ENCODE peak calls at places on chromosome 1, in ten cellular contexts. Q is AG09309, J is spleen, Z is mucosa of descending colon, I is uterus, S is astrocyte, E is GM23338, K is foreskin fibroblast, P is bronchial epithelial cell, B is OCI-LY7. L is an unnamed sample.

GRCh38 chr1:149997585-149998262 is 12.8 kb downstream of the OTUD7B start:
- DNase-seq in Q (no peak), J (no peak), Z (no peak), I (no peak), S (no peak), E (no peak), K (no peak), P (no peak), B (peak), L (no peak)

GRCh38 chr1:48889615-48890014 is 112.9 kb upstream of the BEND5 start:
- DNase-seq in Q (no peak), J (no peak), Z (no peak), I (no peak), S (no peak), E (peak), K (no peak), P (no peak), B (no peak), L (no peak)

GRCh38 chr1:81172483-81172882 is 628.3 kb upstream of the ADGRL2 start:
- DNase-seq in Q (no peak), J (no peak), Z (no peak), I (no peak), S (no peak), E (no peak), K (no peak), P (no peak), B (no peak), L (no peak)

GRCh38 chr1:66242646-66243547 is 291.1 kb upstream of the SGIP1 start:
- DNase-seq in Q (no peak), J (peak), Z (peak), I (peak), S (peak), E (peak), K (peak), P (peak), B (peak), L (peak)

GRCh38 chr1:9368356-9368755 is 75.7 kb downstream of the SPSB1 start:
- DNase-seq in Q (no peak), J (no peak), Z (no peak), I (no peak), S (no peak), E (no peak), K (no peak), P (no peak), B (no peak), L (no peak)

GRCh38 chr1:210293191-210293607 is 35.5 kb upstream of the HHAT start:
- DNase-seq in Q (peak), J (no peak), Z (peak), I (peak), S (peak), E (no peak), K (peak), P (no peak), B (no peak), L (no peak)

GRCh38 chr1:27971674-27972073 is 11.9 kb downstream of the XKR8 start:
- DNase-seq in Q (no peak), J (no peak), Z (no peak), I (no peak), S (no peak), E (no peak), K (peak), P (no peak), B (no peak), L (peak)

GRCh38 chr1:201404722-201405483 is 5.8 kb upstream of the LAD1 start:
- DNase-seq in Q (no peak), J (no peak), Z (peak), I (no peak), S (no peak), E (no peak), K (no peak), P (no peak), B (no peak), L (no peak)

GRCh38 chr1:14738235-14738634 is 139.8 kb downstream of the KAZN start:
- DNase-seq in Q (no peak), J (no peak), Z (no peak), I (no peak), S (peak), E (no peak), K (no peak), P (peak), B (peak), L (no peak)

GRCh38 chr1:63152572-63152971 is 169.8 kb upstream of the FOXD3 start:
- DNase-seq in Q (no peak), J (no peak), Z (no peak), I (no peak), S (no peak), E (no peak), K (no peak), P (peak), B (no peak), L (no peak)

GRCh38 chr1:197763769-197764168 is 11.5 kb downstream of the DENND1B start:
- DNase-seq in Q (no peak), J (no peak), Z (no peak), I (no peak), S (no peak), E (no peak), K (no peak), P (no peak), B (no peak), L (no peak)

GRCh38 chr1:244067893-244068292 is 16.8 kb downstream of the ZBTB18 start:
- DNase-seq in Q (no peak), J (no peak), Z (no peak), I (no peak), S (peak), E (no peak), K (peak), P (no peak), B (no peak), L (no peak)

GRCh38 chr1:36086529-36087232 is 2.0 kb upstream of the ADPRS start:
- DNase-seq in Q (no peak), J (peak), Z (no peak), I (no peak), S (no peak), E (no peak), K (no peak), P (no peak), B (no peak), L (no peak)

GRCh38 chr1:179742717-179743678 is at the start of gene FAM163A:
- DNase-seq in Q (no peak), J (no peak), Z (no peak), I (no peak), S (no peak), E (peak), K (no peak), P (no peak), B (no peak), L (peak)

GRCh38 chr1:25590096-25590824 is 26.3 kb upstream of the MAN1C1 start:
- DNase-seq in Q (no peak), J (peak), Z (no peak), I (no peak), S (no peak), E (no peak), K (no peak), P (no peak), B (no peak), L (peak)

GRCh38 chr1:32817815-32818786 is 648 bp downstream of the S100PBP start:
- DNase-seq in Q (no peak), J (no peak), Z (peak), I (peak), S (peak), E (peak), K (peak), P (peak), B (peak), L (peak)

GRCh38 chr1:220879509-220880366 is 495 bp downstream of the HLX start:
- DNase-seq in Q (no peak), J (peak), Z (peak), I (peak), S (peak), E (peak), K (no peak), P (no peak), B (no peak), L (peak)

GRCh38 chr1:15998929-15999328 is 5.1 kb upstream of the SRARP start:
- DNase-seq in Q (no peak), J (peak), Z (no peak), I (no peak), S (no peak), E (no peak), K (no peak), P (no peak), B (no peak), L (no peak)

GRCh38 chr1:204074274-204075115 is 1.6 kb downstream of the SOX13 start:
- DNase-seq in Q (no peak), J (peak), Z (peak), I (peak), S (peak), E (peak), K (peak), P (peak), B (no peak), L (peak)

GRCh38 chr1:113929750-113930498 is 800 bp downstream of the HIPK1 start:
- DNase-seq in Q (no peak), J (peak), Z (peak), I (no peak), S (peak), E (peak), K (no peak), P (peak), B (peak), L (peak)

GRCh38 chr1:218705391-218705790 is 360.3 kb downstream of the TGFB2 start:
- DNase-seq in Q (no peak), J (no peak), Z (no peak), I (no peak), S (peak), E (no peak), K (no peak), P (peak), B (no peak), L (no peak)

GRCh38 chr1:22118291-22118992 is 24.5 kb downstream of the WNT4 start:
- DNase-seq in Q (no peak), J (peak), Z (peak), I (peak), S (no peak), E (no peak), K (no peak), P (no peak), B (no peak), L (no peak)

GRCh38 chr1:157198619-157199420 is 60.6 kb upstream of the ETV3 start:
- DNase-seq in Q (no peak), J (no peak), Z (no peak), I (no peak), S (no peak), E (no peak), K (no peak), P (peak), B (no peak), L (no peak)

GRCh38 chr1:51216631-51217030 is 19.4 kb upstream of the RNF11 start:
- DNase-seq in Q (no peak), J (no peak), Z (no peak), I (no peak), S (no peak), E (no peak), K (no peak), P (no peak), B (no peak), L (no peak)

GRCh38 chr1:244843148-244843978 is 7.9 kb downstream of the COX20 start:
- DNase-seq in Q (no peak), J (no peak), Z (no peak), I (no peak), S (no peak), E (no peak), K (no peak), P (no peak), B (no peak), L (no peak)

GRCh38 chr1:9200441-9200840 is 34.1 kb upstream of the H6PD start:
- DNase-seq in Q (no peak), J (no peak), Z (no peak), I (no peak), S (no peak), E (no peak), K (no peak), P (peak), B (no peak), L (no peak)

GRCh38 chr1:183097438-183098051 is 74.3 kb downstream of the LAMC1 start:
- DNase-seq in Q (no peak), J (no peak), Z (no peak), I (no peak), S (peak), E (peak), K (peak), P (peak), B (no peak), L (no peak)

GRCh38 chr1:2952371-2952770 is 68.9 kb upstream of the ACTRT2 start:
- DNase-seq in Q (no peak), J (peak), Z (peak), I (no peak), S (no peak), E (no peak), K (no peak), P (no peak), B (no peak), L (no peak)

GRCh38 chr1:165369255-165369848 is 12.8 kb upstream of the LMX1A start:
- DNase-seq in Q (no peak), J (peak), Z (peak), I (peak), S (no peak), E (peak), K (no peak), P (peak), B (peak), L (peak)

GRCh38 chr1:178536844-178537371 is 24.0 kb downstream of the TEX35 start:
- DNase-seq in Q (peak), J (peak), Z (peak), I (peak), S (peak), E (no peak), K (peak), P (peak), B (no peak), L (no peak)

GRCh38 chr1:169149555-169150286 is 43.2 kb downstream of the ATP1B1 start:
- DNase-seq in Q (no peak), J (no peak), Z (no peak), I (no peak), S (no peak), E (no peak), K (no peak), P (no peak), B (no peak), L (no peak)

GRCh38 chr1:40092811-40093617 is 4.0 kb downstream of the PPT1 start:
- DNase-seq in Q (no peak), J (no peak), Z (no peak), I (no peak), S (no peak), E (no peak), K (no peak), P (no peak), B (no peak), L (no peak)

GRCh38 chr1:40094481-40095110 is 2.5 kb downstream of the PPT1 start:
- DNase-seq in Q (no peak), J (no peak), Z (no peak), I (no peak), S (no peak), E (no peak), K (no peak), P (no peak), B (no peak), L (no peak)

GRCh38 chr1:40092241-40092640 is 4.8 kb downstream of the PPT1 start:
- DNase-seq in Q (no peak), J (no peak), Z (no peak), I (no peak), S (no peak), E (no peak), K (no peak), P (no peak), B (no peak), L (no peak)

GRCh38 chr1:40096646-40096976 is 441 bp downstream of the PPT1 start:
- DNase-seq in Q (no peak), J (no peak), Z (no peak), I (no peak), S (no peak), E (no peak), K (no peak), P (no peak), B (no peak), L (no peak)

DNA sequence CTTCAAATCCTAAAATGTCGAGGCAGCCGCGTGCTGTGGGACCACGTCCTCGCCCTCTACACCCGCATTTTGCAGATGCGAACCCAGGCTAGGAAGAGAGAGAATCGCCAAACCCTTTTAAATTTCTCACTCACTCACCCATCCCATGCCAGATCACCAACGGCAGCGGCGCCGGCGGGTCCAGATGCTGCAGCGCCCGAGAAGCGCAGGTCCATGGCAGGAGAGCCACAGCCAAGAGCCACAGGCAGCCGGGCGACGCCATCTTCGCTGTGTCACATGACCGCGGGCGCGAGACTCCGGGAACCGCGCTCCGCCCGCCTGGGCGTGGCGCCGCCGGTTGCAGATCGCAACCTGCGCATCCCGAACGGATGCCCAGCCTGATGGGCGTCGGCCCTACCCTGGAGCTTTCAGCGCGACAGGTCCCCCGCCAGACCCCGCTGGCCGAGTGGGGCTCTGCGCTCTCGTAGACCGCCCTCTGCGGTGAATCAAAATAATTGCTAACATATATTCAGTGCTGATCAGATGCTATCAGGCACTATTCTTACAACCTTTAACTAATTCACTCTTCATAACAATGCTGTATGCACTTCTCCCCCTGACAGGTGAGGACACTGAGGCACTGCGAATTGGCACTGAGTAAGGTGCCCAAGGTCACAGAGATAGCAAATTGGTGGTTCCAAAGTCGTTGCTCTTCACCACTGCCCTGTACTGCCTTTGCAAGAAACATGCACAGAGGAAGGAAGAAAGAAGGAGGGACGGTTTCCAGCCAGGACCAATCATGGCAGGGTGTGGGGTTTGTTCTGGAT is at the start of gene PPT1:
- DNase-seq in Q (no peak), J (peak), Z (peak), I (peak), S (peak), E (peak), K (peak), P (peak), B (peak), L (peak)
- TF ChIP-seq CTCF in Q (peak), J (no peak), Z (no peak), I (peak), S (peak), E (no peak), K (peak), P (peak), B (peak), L (no peak)

GRCh38 chr1:40837601-40838000 is 24.6 kb downstream of the CITED4 start:
- DNase-seq in Q (no peak), J (no peak), Z (no peak), I (no peak), S (no peak), E (no peak), K (no peak), P (no peak), B (no peak), L (no peak)
- H3K4me3 ChIP-seq in Q (no peak), J (no peak), Z (no peak), I (no peak), S (no peak), E (peak), K (no peak), P (no peak), B (no peak), L (no peak)

GRCh38 chr1:211631168-211631567 is 44.3 kb downstream of the NEK2 start:
- DNase-seq in Q (no peak), J (peak), Z (peak), I (no peak), S (no peak), E (no peak), K (no peak), P (no peak), B (no peak), L (no peak)

GRCh38 chr1:211632808-211633522 is 42.5 kb downstream of the NEK2 start:
- DNase-seq in Q (peak), J (peak), Z (peak), I (no peak), S (peak), E (no peak), K (no peak), P (peak), B (no peak), L (no peak)

GRCh38 chr1:211632117-211632807 is 43.2 kb downstream of the NEK2 start:
- DNase-seq in Q (no peak), J (peak), Z (peak), I (no peak), S (peak), E (no peak), K (no peak), P (no peak), B (no peak), L (no peak)

GRCh38 chr1:211628446-211628845 is 47.0 kb downstream of the NEK2 start:
- DNase-seq in Q (no peak), J (no peak), Z (no peak), I (no peak), S (no peak), E (no peak), K (no peak), P (no peak), B (no peak), L (no peak)

DNA sequence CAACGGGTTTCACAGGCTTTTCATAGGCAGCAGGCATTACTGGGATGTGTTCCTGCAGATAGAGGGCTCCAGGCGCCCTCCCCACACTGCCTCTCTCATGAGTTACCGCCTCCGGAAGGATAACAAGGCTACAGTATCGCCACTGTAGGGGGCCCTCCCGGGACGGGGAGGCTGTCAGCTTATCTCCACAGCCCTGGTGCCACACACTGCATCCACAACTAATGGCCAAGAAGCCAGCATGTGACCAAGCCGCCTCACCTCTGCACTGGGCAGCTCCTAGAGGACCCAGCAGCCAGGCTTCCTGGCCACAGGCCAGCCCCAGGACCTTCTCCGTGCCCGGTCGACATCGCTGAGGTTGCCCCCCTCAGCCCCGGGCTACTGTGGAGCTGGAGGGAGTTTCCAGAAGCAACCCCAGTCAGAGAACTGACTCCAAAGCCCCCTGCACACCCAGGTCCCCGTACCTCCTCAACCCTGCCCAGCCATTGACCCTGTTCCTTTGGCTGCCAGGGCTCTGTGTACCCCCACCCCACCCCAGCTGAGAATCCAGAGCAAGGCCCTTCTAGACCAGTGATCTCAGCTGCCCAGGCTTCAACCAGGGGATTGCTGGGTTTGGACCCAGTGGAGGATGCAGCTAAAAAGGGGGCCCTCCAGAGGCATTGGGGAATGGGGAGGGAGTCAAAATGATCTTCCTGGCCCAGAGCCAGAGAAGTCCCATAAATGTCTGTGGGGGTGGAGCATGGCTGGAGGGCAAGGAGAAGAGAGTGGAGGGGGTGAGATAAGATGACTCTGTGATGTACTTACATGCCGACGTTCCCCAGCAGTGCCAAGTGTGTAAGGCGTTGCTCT is 45.0 kb downstream of the NEK2 start:
- DNase-seq in Q (no peak), J (peak), Z (peak), I (no peak), S (no peak), E (peak), K (no peak), P (no peak), B (no peak), L (peak)
- TF ChIP-seq CTCF in Q (no peak), J (peak), Z (no peak), I (no peak), S (no peak), E (peak), K (no peak), P (no peak), B (no peak), L (peak)

GRCh38 chr1:89762431-89762800 is 58.4 kb upstream of the LRRC8D start:
- DNase-seq in Q (no peak), J (no peak), Z (no peak), I (no peak), S (peak), E (no peak), K (no peak), P (no peak), B (no peak), L (peak)

GRCh38 chr1:89763649-89763986 is 57.2 kb upstream of the LRRC8D start:
- DNase-seq in Q (no peak), J (no peak), Z (no peak), I (no peak), S (no peak), E (peak), K (no peak), P (no peak), B (no peak), L (no peak)

GRCh38 chr1:89760496-89760895 is 60.3 kb upstream of the LRRC8D start:
- DNase-seq in Q (no peak), J (no peak), Z (no peak), I (no peak), S (no peak), E (no peak), K (no peak), P (no peak), B (no peak), L (no peak)

GRCh38 chr1:89762801-89763648 is 57.8 kb upstream of the LRRC8D start:
- DNase-seq in Q (peak), J (peak), Z (peak), I (peak), S (peak), E (peak), K (peak), P (peak), B (peak), L (peak)

DNA sequence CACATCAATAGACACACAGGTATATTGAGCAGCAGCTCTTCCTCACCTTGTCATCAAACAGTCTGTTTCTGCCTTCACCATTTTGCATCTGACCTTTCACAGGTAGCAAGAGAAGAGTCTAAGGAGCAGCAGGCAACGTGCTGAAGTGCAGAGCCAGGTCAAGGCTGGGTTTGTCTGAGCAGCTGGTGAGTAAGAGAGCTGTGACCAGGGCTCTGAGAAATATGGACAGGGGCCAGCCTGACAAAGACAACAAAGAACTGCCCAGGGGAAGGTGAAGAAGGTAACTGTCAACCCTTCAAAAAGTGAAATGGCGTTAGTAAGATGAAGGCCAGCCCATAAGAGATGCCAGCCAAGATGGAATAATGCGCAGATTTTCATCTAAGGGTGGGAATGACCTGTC is 58.9 kb upstream of the LRRC8D start:
- DNase-seq in Q (no peak), J (no peak), Z (no peak), I (no peak), S (peak), E (no peak), K (no peak), P (no peak), B (no peak), L (no peak)
- H3K4me3 ChIP-seq in Q (no peak), J (no peak), Z (no peak), I (no peak), S (no peak), E (no peak), K (no peak), P (no peak), B (no peak), L (peak)